ENCODE peak calls at places on chromosomes 5 and 9, in ten cellular contexts. One of them, this sample, is unnamed.

GRCh38 chr9:100408541-100409175 is 18.3 kb upstream of the MSANTD3 start:
- DNase-seq in HuH-7: no peak
- DNase-seq in epithelial cell of esophagus: no peak
- DNase-seq in activated effector memory CD4-positive, alpha-beta T cell treated with Interleukin-2 at 50 U/mL for 16 hours: no peak
- DNase-seq in posterior vena cava: no peak
- DNase-seq in suprapubic skin: no peak
- DNase-seq in GM04504: no peak
- DNase-seq in CD4-positive, CD25-positive, alpha-beta regulatory T cell: no peak
- DNase-seq in tibial nerve: no peak
- DNase-seq in T-helper 9 cell: no peak
- DNase-seq in this sample: no peak

GRCh38 chr9:79763861-79764260 is 192.1 kb downstream of the TLE4 start:
- DNase-seq in T-helper 9 cell: no peak
- DNase-seq in epithelial cell of esophagus: no peak
- DNase-seq in activated effector memory CD4-positive, alpha-beta T cell treated with Interleukin-2 at 50 U/mL for 16 hours: no peak
- DNase-seq in HuH-7: no peak
- DNase-seq in posterior vena cava: no peak
- DNase-seq in tibial nerve: no peak
- DNase-seq in CD4-positive, CD25-positive, alpha-beta regulatory T cell: no peak
- DNase-seq in GM04504: no peak
- DNase-seq in suprapubic skin: no peak
- DNase-seq in this sample: no peak

GRCh38 chr9:79621916-79622575 is 50.3 kb downstream of the TLE4 start:
- DNase-seq in epithelial cell of esophagus: no peak
- DNase-seq in activated effector memory CD4-positive, alpha-beta T cell treated with Interleukin-2 at 50 U/mL for 16 hours: no peak
- DNase-seq in HuH-7: no peak
- DNase-seq in CD4-positive, CD25-positive, alpha-beta regulatory T cell: no peak
- DNase-seq in GM04504: no peak
- DNase-seq in T-helper 9 cell: no peak
- DNase-seq in suprapubic skin: no peak
- DNase-seq in posterior vena cava: no peak
- DNase-seq in tibial nerve: no peak
- DNase-seq in this sample: no peak

GRCh38 chr5:65946198-65946745 is 19.9 kb downstream of the ERBIN start:
- DNase-seq in posterior vena cava: no peak
- DNase-seq in activated effector memory CD4-positive, alpha-beta T cell treated with Interleukin-2 at 50 U/mL for 16 hours: no peak
- DNase-seq in suprapubic skin: no peak
- DNase-seq in GM04504: no peak
- DNase-seq in tibial nerve: no peak
- DNase-seq in HuH-7: no peak
- DNase-seq in CD4-positive, CD25-positive, alpha-beta regulatory T cell: no peak
- DNase-seq in T-helper 9 cell: no peak
- DNase-seq in epithelial cell of esophagus: no peak
- DNase-seq in this sample: no peak

GRCh38 chr9:99445377-99445891 is 223.4 kb downstream of the SEC61B start:
- DNase-seq in activated effector memory CD4-positive, alpha-beta T cell treated with Interleukin-2 at 50 U/mL for 16 hours: no peak
- DNase-seq in suprapubic skin: no peak
- DNase-seq in CD4-positive, CD25-positive, alpha-beta regulatory T cell: no peak
- DNase-seq in HuH-7: no peak
- DNase-seq in posterior vena cava: peak
- DNase-seq in tibial nerve: no peak
- DNase-seq in T-helper 9 cell: no peak
- DNase-seq in GM04504: peak
- DNase-seq in epithelial cell of esophagus: peak
- DNase-seq in this sample: peak

GRCh38 chr5:134524219-134524825 is 1.1 kb upstream of the JADE2 start:
- DNase-seq in activated effector memory CD4-positive, alpha-beta T cell treated with Interleukin-2 at 50 U/mL for 16 hours: peak
- DNase-seq in epithelial cell of esophagus: peak
- DNase-seq in tibial nerve: peak
- DNase-seq in HuH-7: peak
- DNase-seq in GM04504: no peak
- DNase-seq in suprapubic skin: peak
- DNase-seq in posterior vena cava: peak
- DNase-seq in CD4-positive, CD25-positive, alpha-beta regulatory T cell: peak
- DNase-seq in T-helper 9 cell: peak
- DNase-seq in this sample: peak

GRCh38 chr5:56148453-56148971 is 84.6 kb downstream of the ANKRD55 start:
- DNase-seq in CD4-positive, CD25-positive, alpha-beta regulatory T cell: peak
- DNase-seq in epithelial cell of esophagus: no peak
- DNase-seq in tibial nerve: no peak
- DNase-seq in suprapubic skin: no peak
- DNase-seq in posterior vena cava: no peak
- DNase-seq in activated effector memory CD4-positive, alpha-beta T cell treated with Interleukin-2 at 50 U/mL for 16 hours: no peak
- DNase-seq in HuH-7: no peak
- DNase-seq in GM04504: no peak
- DNase-seq in T-helper 9 cell: no peak
- DNase-seq in this sample: no peak

GRCh38 chr5:80754900-80755299 is 100.1 kb upstream of the DHFR start:
- DNase-seq in GM04504: no peak
- DNase-seq in posterior vena cava: no peak
- DNase-seq in tibial nerve: no peak
- DNase-seq in CD4-positive, CD25-positive, alpha-beta regulatory T cell: no peak
- DNase-seq in suprapubic skin: no peak
- DNase-seq in activated effector memory CD4-positive, alpha-beta T cell treated with Interleukin-2 at 50 U/mL for 16 hours: no peak
- DNase-seq in epithelial cell of esophagus: no peak
- DNase-seq in HuH-7: no peak
- DNase-seq in T-helper 9 cell: no peak
- DNase-seq in this sample: no peak

GRCh38 chr5:123436201-123436600 is 13.0 kb upstream of the CEP120 start:
- DNase-seq in tibial nerve: no peak
- DNase-seq in epithelial cell of esophagus: no peak
- DNase-seq in GM04504: no peak
- DNase-seq in posterior vena cava: no peak
- DNase-seq in T-helper 9 cell: no peak
- DNase-seq in activated effector memory CD4-positive, alpha-beta T cell treated with Interleukin-2 at 50 U/mL for 16 hours: no peak
- DNase-seq in suprapubic skin: no peak
- DNase-seq in HuH-7: no peak
- DNase-seq in CD4-positive, CD25-positive, alpha-beta regulatory T cell: no peak
- DNase-seq in this sample: no peak

GRCh38 chr5:78235289-78235688 is 59.2 kb downstream of the AP3B1 start:
- DNase-seq in CD4-positive, CD25-positive, alpha-beta regulatory T cell: no peak
- DNase-seq in activated effector memory CD4-positive, alpha-beta T cell treated with Interleukin-2 at 50 U/mL for 16 hours: no peak
- DNase-seq in GM04504: no peak
- DNase-seq in epithelial cell of esophagus: peak
- DNase-seq in tibial nerve: no peak
- DNase-seq in T-helper 9 cell: no peak
- DNase-seq in posterior vena cava: no peak
- DNase-seq in HuH-7: no peak
- DNase-seq in suprapubic skin: no peak
- DNase-seq in this sample: no peak

GRCh38 chr9:117771162-117771561 is 67.0 kb downstream of the TLR4 start:
- DNase-seq in CD4-positive, CD25-positive, alpha-beta regulatory T cell: no peak
- DNase-seq in activated effector memory CD4-positive, alpha-beta T cell treated with Interleukin-2 at 50 U/mL for 16 hours: no peak
- DNase-seq in posterior vena cava: no peak
- DNase-seq in T-helper 9 cell: no peak
- DNase-seq in HuH-7: no peak
- DNase-seq in suprapubic skin: no peak
- DNase-seq in epithelial cell of esophagus: no peak
- DNase-seq in tibial nerve: no peak
- DNase-seq in GM04504: no peak
- DNase-seq in this sample: no peak

GRCh38 chr5:72586788-72587530 is 79.7 kb upstream of the ZNF366 start:
- DNase-seq in HuH-7: no peak
- DNase-seq in activated effector memory CD4-positive, alpha-beta T cell treated with Interleukin-2 at 50 U/mL for 16 hours: no peak
- DNase-seq in T-helper 9 cell: no peak
- DNase-seq in posterior vena cava: no peak
- DNase-seq in tibial nerve: no peak
- DNase-seq in CD4-positive, CD25-positive, alpha-beta regulatory T cell: no peak
- DNase-seq in GM04504: no peak
- DNase-seq in epithelial cell of esophagus: peak
- DNase-seq in suprapubic skin: no peak
- DNase-seq in this sample: no peak

GRCh38 chr5:22079002-22079401 is 774.1 kb downstream of the CDH12 start:
- DNase-seq in CD4-positive, CD25-positive, alpha-beta regulatory T cell: no peak
- DNase-seq in GM04504: no peak
- DNase-seq in activated effector memory CD4-positive, alpha-beta T cell treated with Interleukin-2 at 50 U/mL for 16 hours: no peak
- DNase-seq in HuH-7: no peak
- DNase-seq in suprapubic skin: no peak
- DNase-seq in epithelial cell of esophagus: no peak
- DNase-seq in tibial nerve: no peak
- DNase-seq in posterior vena cava: no peak
- DNase-seq in T-helper 9 cell: no peak
- DNase-seq in this sample: no peak

GRCh38 chr9:130689937-130690700 is 3.5 kb upstream of the EXOSC2 start:
- DNase-seq in activated effector memory CD4-positive, alpha-beta T cell treated with Interleukin-2 at 50 U/mL for 16 hours: no peak
- DNase-seq in GM04504: peak
- DNase-seq in suprapubic skin: no peak
- DNase-seq in posterior vena cava: no peak
- DNase-seq in epithelial cell of esophagus: peak
- DNase-seq in HuH-7: peak
- DNase-seq in T-helper 9 cell: no peak
- DNase-seq in CD4-positive, CD25-positive, alpha-beta regulatory T cell: peak
- DNase-seq in tibial nerve: peak
- DNase-seq in this sample: no peak

GRCh38 chr9:20760246-20760901 is 76.3 kb downstream of the FOCAD start:
- DNase-seq in tibial nerve: no peak
- DNase-seq in T-helper 9 cell: no peak
- DNase-seq in suprapubic skin: no peak
- DNase-seq in activated effector memory CD4-positive, alpha-beta T cell treated with Interleukin-2 at 50 U/mL for 16 hours: no peak
- DNase-seq in HuH-7: no peak
- DNase-seq in posterior vena cava: no peak
- DNase-seq in GM04504: no peak
- DNase-seq in epithelial cell of esophagus: peak
- DNase-seq in CD4-positive, CD25-positive, alpha-beta regulatory T cell: no peak
- DNase-seq in this sample: no peak

GRCh38 chr9:1458503-1458902 is 408.3 kb downstream of the DMRT2 start:
- DNase-seq in CD4-positive, CD25-positive, alpha-beta regulatory T cell: no peak
- DNase-seq in activated effector memory CD4-positive, alpha-beta T cell treated with Interleukin-2 at 50 U/mL for 16 hours: no peak
- DNase-seq in suprapubic skin: no peak
- DNase-seq in GM04504: peak
- DNase-seq in HuH-7: no peak
- DNase-seq in epithelial cell of esophagus: peak
- DNase-seq in posterior vena cava: no peak
- DNase-seq in T-helper 9 cell: no peak
- DNase-seq in tibial nerve: no peak
- DNase-seq in this sample: no peak

GRCh38 chr9:7467186-7467585 is 332.4 kb downstream of the DMAC1 start:
- DNase-seq in tibial nerve: no peak
- DNase-seq in activated effector memory CD4-positive, alpha-beta T cell treated with Interleukin-2 at 50 U/mL for 16 hours: no peak
- DNase-seq in suprapubic skin: no peak
- DNase-seq in HuH-7: no peak
- DNase-seq in posterior vena cava: no peak
- DNase-seq in CD4-positive, CD25-positive, alpha-beta regulatory T cell: no peak
- DNase-seq in T-helper 9 cell: no peak
- DNase-seq in GM04504: no peak
- DNase-seq in epithelial cell of esophagus: peak
- DNase-seq in this sample: no peak

GRCh38 chr5:72510610-72511121 is 3.5 kb upstream of the ZNF366 start:
- DNase-seq in CD4-positive, CD25-positive, alpha-beta regulatory T cell: no peak
- DNase-seq in activated effector memory CD4-positive, alpha-beta T cell treated with Interleukin-2 at 50 U/mL for 16 hours: no peak
- DNase-seq in T-helper 9 cell: no peak
- DNase-seq in tibial nerve: no peak
- DNase-seq in suprapubic skin: no peak
- DNase-seq in epithelial cell of esophagus: peak
- DNase-seq in GM04504: peak
- DNase-seq in HuH-7: no peak
- DNase-seq in posterior vena cava: peak
- DNase-seq in this sample: peak

GRCh38 chr5:82312373-82312856 is 34.3 kb upstream of the RPS23 start:
- DNase-seq in activated effector memory CD4-positive, alpha-beta T cell treated with Interleukin-2 at 50 U/mL for 16 hours: no peak
- DNase-seq in T-helper 9 cell: no peak
- DNase-seq in GM04504: no peak
- DNase-seq in tibial nerve: peak
- DNase-seq in posterior vena cava: peak
- DNase-seq in HuH-7: peak
- DNase-seq in CD4-positive, CD25-positive, alpha-beta regulatory T cell: peak
- DNase-seq in suprapubic skin: peak
- DNase-seq in epithelial cell of esophagus: peak
- DNase-seq in this sample: peak

GRCh38 chr5:118548761-118549160 is 439.6 kb downstream of the DTWD2 start:
- DNase-seq in tibial nerve: no peak
- DNase-seq in posterior vena cava: no peak
- DNase-seq in HuH-7: no peak
- DNase-seq in epithelial cell of esophagus: peak
- DNase-seq in T-helper 9 cell: no peak
- DNase-seq in activated effector memory CD4-positive, alpha-beta T cell treated with Interleukin-2 at 50 U/mL for 16 hours: no peak
- DNase-seq in suprapubic skin: no peak
- DNase-seq in GM04504: peak
- DNase-seq in CD4-positive, CD25-positive, alpha-beta regulatory T cell: no peak
- DNase-seq in this sample: no peak

GRCh38 chr5:44568519-44568918 is 179.3 kb upstream of the FGF10 start:
- DNase-seq in epithelial cell of esophagus: peak
- DNase-seq in CD4-positive, CD25-positive, alpha-beta regulatory T cell: no peak
- DNase-seq in posterior vena cava: no peak
- DNase-seq in T-helper 9 cell: no peak
- DNase-seq in suprapubic skin: no peak
- DNase-seq in GM04504: no peak
- DNase-seq in activated effector memory CD4-positive, alpha-beta T cell treated with Interleukin-2 at 50 U/mL for 16 hours: no peak
- DNase-seq in tibial nerve: no peak
- DNase-seq in HuH-7: no peak
- DNase-seq in this sample: no peak

GRCh38 chr9:36765468-36766341 is 193.0 kb downstream of the MELK start:
- DNase-seq in epithelial cell of esophagus: peak
- DNase-seq in activated effector memory CD4-positive, alpha-beta T cell treated with Interleukin-2 at 50 U/mL for 16 hours: peak
- DNase-seq in suprapubic skin: no peak
- DNase-seq in T-helper 9 cell: peak
- DNase-seq in tibial nerve: peak
- DNase-seq in posterior vena cava: peak
- DNase-seq in GM04504: no peak
- DNase-seq in HuH-7: peak
- DNase-seq in CD4-positive, CD25-positive, alpha-beta regulatory T cell: peak
- DNase-seq in this sample: no peak

GRCh38 chr9:101536351-101536750 is 2.7 kb downstream of the RNF20 start:
- DNase-seq in activated effector memory CD4-positive, alpha-beta T cell treated with Interleukin-2 at 50 U/mL for 16 hours: no peak
- DNase-seq in T-helper 9 cell: no peak
- DNase-seq in GM04504: no peak
- DNase-seq in CD4-positive, CD25-positive, alpha-beta regulatory T cell: no peak
- DNase-seq in epithelial cell of esophagus: peak
- DNase-seq in suprapubic skin: no peak
- DNase-seq in tibial nerve: no peak
- DNase-seq in HuH-7: no peak
- DNase-seq in posterior vena cava: no peak
- DNase-seq in this sample: no peak

GRCh38 chr9:4517274-4517673 is 27.0 kb downstream of the SLC1A1 start:
- DNase-seq in T-helper 9 cell: no peak
- DNase-seq in GM04504: no peak
- DNase-seq in suprapubic skin: no peak
- DNase-seq in activated effector memory CD4-positive, alpha-beta T cell treated with Interleukin-2 at 50 U/mL for 16 hours: no peak
- DNase-seq in tibial nerve: no peak
- DNase-seq in HuH-7: no peak
- DNase-seq in epithelial cell of esophagus: no peak
- DNase-seq in posterior vena cava: no peak
- DNase-seq in CD4-positive, CD25-positive, alpha-beta regulatory T cell: no peak
- DNase-seq in this sample: no peak

GRCh38 chr5:157930710-157931109 is 71.8 kb upstream of the CLINT1 start:
- DNase-seq in activated effector memory CD4-positive, alpha-beta T cell treated with Interleukin-2 at 50 U/mL for 16 hours: no peak
- DNase-seq in epithelial cell of esophagus: no peak
- DNase-seq in GM04504: no peak
- DNase-seq in T-helper 9 cell: no peak
- DNase-seq in HuH-7: no peak
- DNase-seq in posterior vena cava: no peak
- DNase-seq in CD4-positive, CD25-positive, alpha-beta regulatory T cell: no peak
- DNase-seq in suprapubic skin: no peak
- DNase-seq in tibial nerve: no peak
- DNase-seq in this sample: no peak

GRCh38 chr9:69535911-69536310 is 136.3 kb downstream of the APBA1 start:
- DNase-seq in posterior vena cava: no peak
- DNase-seq in tibial nerve: no peak
- DNase-seq in activated effector memory CD4-positive, alpha-beta T cell treated with Interleukin-2 at 50 U/mL for 16 hours: no peak
- DNase-seq in epithelial cell of esophagus: peak
- DNase-seq in suprapubic skin: no peak
- DNase-seq in HuH-7: no peak
- DNase-seq in T-helper 9 cell: no peak
- DNase-seq in GM04504: no peak
- DNase-seq in CD4-positive, CD25-positive, alpha-beta regulatory T cell: no peak
- DNase-seq in this sample: no peak

GRCh38 chr9:77424993-77425392 is 223.1 kb downstream of the GNA14 start:
- DNase-seq in GM04504: no peak
- DNase-seq in activated effector memory CD4-positive, alpha-beta T cell treated with Interleukin-2 at 50 U/mL for 16 hours: no peak
- DNase-seq in CD4-positive, CD25-positive, alpha-beta regulatory T cell: no peak
- DNase-seq in tibial nerve: no peak
- DNase-seq in T-helper 9 cell: no peak
- DNase-seq in posterior vena cava: no peak
- DNase-seq in suprapubic skin: no peak
- DNase-seq in epithelial cell of esophagus: peak
- DNase-seq in HuH-7: no peak
- DNase-seq in this sample: no peak